ENCODE peak calls at places on chromosomes 6 and 20, in six cellular contexts. One of them, this sample, is unnamed.

GRCh38 chr20:1119128-1119505 is 715 bp downstream of the PSMF1 start:
- DNase-seq in SK-N-SH: no peak
- DNase-seq in GM12878: no peak
- DNase-seq in H1: no peak
- DNase-seq in K562: no peak
- DNase-seq in HepG2: peak; percentile 19
- DNase-seq in this sample: no peak

GRCh38 chr6:107219851-107220250 is 104.5 kb upstream of the BEND3 start:
- DNase-seq in SK-N-SH: no peak
- DNase-seq in GM12878: no peak
- DNase-seq in H1: no peak
- DNase-seq in K562: no peak
- DNase-seq in HepG2: no peak
- DNase-seq in this sample: no peak

GRCh38 chr6:136014454-136015421 is 163.2 kb downstream of the PDE7B start:
- DNase-seq in SK-N-SH: no peak
- DNase-seq in GM12878: no peak
- DNase-seq in H1: no peak
- DNase-seq in K562: no peak
- DNase-seq in HepG2: no peak
- DNase-seq in this sample: peak; percentile 60

GRCh38 chr6:135331002-135331401 is 149.9 kb downstream of the MYB start:
- DNase-seq in SK-N-SH: no peak
- DNase-seq in GM12878: peak; percentile 34
- DNase-seq in H1: no peak
- DNase-seq in K562: no peak
- DNase-seq in HepG2: no peak
- DNase-seq in this sample: no peak

GRCh38 chr6:116327803-116328527 is 42.8 kb upstream of the DSE start:
- DNase-seq in SK-N-SH: no peak
- DNase-seq in GM12878: no peak
- DNase-seq in H1: no peak
- DNase-seq in K562: no peak
- DNase-seq in HepG2: no peak
- DNase-seq in this sample: no peak

GRCh38 chr20:16939051-16939450 is 190.9 kb downstream of the OTOR start:
- DNase-seq in SK-N-SH: no peak
- DNase-seq in GM12878: no peak
- DNase-seq in H1: no peak
- DNase-seq in K562: no peak
- DNase-seq in HepG2: no peak
- DNase-seq in this sample: no peak

GRCh38 chr6:37155394-37156312 is 14.3 kb upstream of the PIM1 start:
- DNase-seq in SK-N-SH: no peak
- DNase-seq in GM12878: peak; percentile 97
- DNase-seq in H1: no peak
- DNase-seq in K562: peak; percentile 56
- DNase-seq in HepG2: no peak
- DNase-seq in this sample: no peak

GRCh38 chr20:50142812-50143211 is 10.7 kb downstream of the PEDS1 start:
- DNase-seq in SK-N-SH: no peak
- DNase-seq in GM12878: no peak
- DNase-seq in H1: no peak
- DNase-seq in K562: no peak
- DNase-seq in HepG2: no peak
- DNase-seq in this sample: no peak

GRCh38 chr20:10863337-10864060 is 189.7 kb upstream of the JAG1 start:
- DNase-seq in SK-N-SH: no peak
- DNase-seq in GM12878: no peak
- DNase-seq in H1: no peak
- DNase-seq in K562: no peak
- DNase-seq in HepG2: no peak
- DNase-seq in this sample: peak; percentile 57

GRCh38 chr6:144544266-144544830 is 259.2 kb downstream of the UTRN start:
- DNase-seq in SK-N-SH: no peak
- DNase-seq in GM12878: no peak
- DNase-seq in H1: no peak
- DNase-seq in K562: no peak
- DNase-seq in HepG2: no peak
- DNase-seq in this sample: no peak

GRCh38 chr6:61809004-61809595 is 476.9 kb downstream of the KHDRBS2 start:
- DNase-seq in SK-N-SH: peak; percentile 2
- DNase-seq in GM12878: no peak
- DNase-seq in H1: no peak
- DNase-seq in K562: no peak
- DNase-seq in HepG2: peak; percentile 45
- DNase-seq in this sample: no peak

GRCh38 chr6:3517350-3517749 is 60.5 kb upstream of the SLC22A23 start:
- DNase-seq in SK-N-SH: no peak
- DNase-seq in GM12878: no peak
- DNase-seq in H1: no peak
- DNase-seq in K562: no peak
- DNase-seq in HepG2: no peak
- DNase-seq in this sample: no peak

GRCh38 chr6:70280462-70280861 is 22.4 kb downstream of the COL9A1 start:
- DNase-seq in SK-N-SH: peak; percentile 11
- DNase-seq in GM12878: no peak
- DNase-seq in H1: peak; percentile 50
- DNase-seq in K562: no peak
- DNase-seq in HepG2: no peak
- DNase-seq in this sample: no peak

GRCh38 chr20:311603-312002 is 13.7 kb upstream of the SOX12 start:
- DNase-seq in SK-N-SH: no peak
- DNase-seq in GM12878: no peak
- DNase-seq in H1: no peak
- DNase-seq in K562: no peak
- DNase-seq in HepG2: no peak
- DNase-seq in this sample: no peak

GRCh38 chr6:75024796-75025195 is 181.1 kb downstream of the COL12A1 start:
- DNase-seq in SK-N-SH: no peak
- DNase-seq in GM12878: no peak
- DNase-seq in H1: no peak
- DNase-seq in K562: no peak
- DNase-seq in HepG2: no peak
- DNase-seq in this sample: no peak

GRCh38 chr20:40323411-40323810 is 365.6 kb downstream of the MAFB start:
- DNase-seq in SK-N-SH: no peak
- DNase-seq in GM12878: no peak
- DNase-seq in H1: no peak
- DNase-seq in K562: no peak
- DNase-seq in HepG2: no peak
- DNase-seq in this sample: no peak

GRCh38 chr6:32340242-32340641 is 31.5 kb downstream of the TSBP1 start:
- DNase-seq in SK-N-SH: no peak
- DNase-seq in GM12878: no peak
- DNase-seq in H1: no peak
- DNase-seq in K562: no peak
- DNase-seq in HepG2: no peak
- DNase-seq in this sample: no peak

GRCh38 chr6:143068001-143068400 is 7.3 kb downstream of the AIG1 start:
- DNase-seq in SK-N-SH: no peak
- DNase-seq in GM12878: no peak
- DNase-seq in H1: no peak
- DNase-seq in K562: no peak
- DNase-seq in HepG2: no peak
- DNase-seq in this sample: no peak

GRCh38 chr6:14921878-14922277 is 324.0 kb upstream of the JARID2 start:
- DNase-seq in SK-N-SH: no peak
- DNase-seq in GM12878: no peak
- DNase-seq in H1: no peak
- DNase-seq in K562: no peak
- DNase-seq in HepG2: no peak
- DNase-seq in this sample: no peak

GRCh38 chr6:124798942-124799496 is 163.2 kb upstream of the RNF217 start:
- DNase-seq in SK-N-SH: no peak
- DNase-seq in GM12878: no peak
- DNase-seq in H1: no peak
- DNase-seq in K562: no peak
- DNase-seq in HepG2: no peak
- DNase-seq in this sample: no peak

GRCh38 chr20:45337367-45338120 is 10.7 kb downstream of the SDC4 start:
- DNase-seq in SK-N-SH: no peak
- DNase-seq in GM12878: no peak
- DNase-seq in H1: peak; percentile 52
- DNase-seq in K562: peak; percentile 82
- DNase-seq in HepG2: peak; percentile 65
- DNase-seq in this sample: no peak

GRCh38 chr6:70474751-70475150 is 61.4 kb downstream of the FAM135A start:
- DNase-seq in SK-N-SH: no peak
- DNase-seq in GM12878: no peak
- DNase-seq in H1: no peak
- DNase-seq in K562: peak; percentile 12
- DNase-seq in HepG2: peak; percentile 4
- DNase-seq in this sample: no peak

GRCh38 chr6:56933650-56934049 is 21.3 kb upstream of the BEND6 start:
- DNase-seq in SK-N-SH: no peak
- DNase-seq in GM12878: no peak
- DNase-seq in H1: no peak
- DNase-seq in K562: no peak
- DNase-seq in HepG2: no peak
- DNase-seq in this sample: no peak

GRCh38 chr20:54257090-54257816 is 49.4 kb downstream of the PFDN4 start:
- DNase-seq in SK-N-SH: no peak
- DNase-seq in GM12878: no peak
- DNase-seq in H1: no peak
- DNase-seq in K562: no peak
- DNase-seq in HepG2: no peak
- DNase-seq in this sample: no peak

GRCh38 chr6:2353412-2354137 is 108.2 kb upstream of the GMDS start:
- DNase-seq in SK-N-SH: peak; percentile 58
- DNase-seq in GM12878: peak; percentile 8
- DNase-seq in H1: peak; percentile 76
- DNase-seq in K562: peak; percentile 61
- DNase-seq in HepG2: peak; percentile 79
- DNase-seq in this sample: peak; percentile 33

DNA sequence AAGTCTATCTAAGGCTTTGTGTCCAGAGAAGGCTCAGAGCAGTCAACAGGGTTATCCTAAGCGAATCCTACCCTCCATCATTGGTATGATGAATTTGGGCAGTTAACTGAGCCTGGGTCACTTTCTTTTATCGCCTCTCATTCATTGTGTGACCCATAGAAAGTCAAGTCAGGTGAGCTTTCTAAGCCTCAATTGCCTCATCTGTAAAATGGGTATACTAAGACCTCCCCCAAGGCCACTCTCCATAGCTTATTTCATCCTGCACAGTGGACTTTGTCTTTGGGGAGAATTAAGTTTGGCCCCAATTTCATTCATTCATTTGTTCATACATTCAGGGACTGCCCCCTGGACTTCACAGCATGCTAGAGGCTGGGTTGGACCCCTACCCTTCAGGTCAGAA is 110.5 kb downstream of the DHX35 start:
- DNase-seq in SK-N-SH: no peak
- DNase-seq in GM12878: no peak
- DNase-seq in H1: no peak
- DNase-seq in K562: no peak
- DNase-seq in HepG2: no peak
- DNase-seq in this sample: no peak
- TF ChIP-seq CHD2 in SK-N-SH: no peak
- TF ChIP-seq CHD2 in GM12878: no peak
- TF ChIP-seq CHD2 in H1: no peak
- TF ChIP-seq CHD2 in K562: no peak
- TF ChIP-seq CHD2 in HepG2: no peak
- TF ChIP-seq CHD2 in this sample: no peak

DNA sequence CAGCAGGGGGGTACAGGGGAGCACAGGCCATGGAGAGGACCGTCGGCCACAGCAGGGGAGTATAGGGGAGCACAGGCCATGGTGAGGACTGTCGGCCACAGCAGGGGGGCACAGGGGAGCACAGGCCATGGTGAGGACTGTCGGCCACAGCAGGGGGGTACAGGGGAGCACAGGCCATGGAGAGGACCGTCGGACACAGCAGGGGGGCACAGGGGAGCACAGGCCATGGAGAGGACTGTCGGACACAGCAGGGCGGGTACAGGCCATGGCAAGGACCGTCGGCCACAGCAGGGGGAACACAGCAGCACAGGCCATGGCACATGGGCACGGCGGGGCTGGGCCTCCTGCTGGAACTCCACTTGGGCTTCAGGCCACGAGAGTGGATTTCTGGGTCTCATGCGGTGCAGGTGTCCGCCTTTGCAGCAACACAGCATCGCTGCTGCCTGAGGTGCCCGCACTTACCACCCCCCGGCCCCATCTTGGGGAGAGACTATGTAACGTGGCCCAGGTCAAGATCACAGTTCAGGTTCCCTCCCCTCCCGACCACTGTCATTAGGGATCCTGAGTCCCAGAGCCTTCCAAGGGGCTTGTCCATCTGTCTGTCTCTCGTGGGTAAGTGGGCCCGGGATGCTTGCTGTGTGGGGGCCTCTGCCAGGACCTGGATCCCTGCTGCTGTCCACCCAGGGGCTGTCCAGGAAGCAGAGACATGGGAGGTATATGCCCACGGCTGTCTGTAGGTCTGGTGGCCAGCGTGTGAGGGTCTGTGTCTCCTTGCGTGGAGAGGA is 2.5 kb downstream of the NPBWR2 start:
- DNase-seq in SK-N-SH: no peak
- DNase-seq in GM12878: no peak
- DNase-seq in H1: peak; percentile 41
- DNase-seq in K562: no peak
- DNase-seq in HepG2: no peak
- DNase-seq in this sample: no peak
- TF ChIP-seq CHD2 in SK-N-SH: no peak
- TF ChIP-seq CHD2 in GM12878: no peak
- TF ChIP-seq CHD2 in H1: no peak
- TF ChIP-seq CHD2 in K562: no peak
- TF ChIP-seq CHD2 in HepG2: no peak
- TF ChIP-seq CHD2 in this sample: no peak

GRCh38 chr20:51660741-51661608 is 107.2 kb downstream of the ATP9A start:
- DNase-seq in SK-N-SH: peak; percentile 68
- DNase-seq in GM12878: no peak
- DNase-seq in H1: no peak
- DNase-seq in K562: no peak
- DNase-seq in HepG2: no peak
- DNase-seq in this sample: peak; percentile 31

GRCh38 chr20:51659491-51660050 is 108.6 kb downstream of the ATP9A start:
- DNase-seq in SK-N-SH: no peak
- DNase-seq in GM12878: no peak
- DNase-seq in H1: no peak
- DNase-seq in K562: no peak
- DNase-seq in HepG2: no peak
- DNase-seq in this sample: no peak

GRCh38 chr20:51665543-51666118 is 102.6 kb downstream of the ATP9A start:
- DNase-seq in SK-N-SH: no peak
- DNase-seq in GM12878: no peak
- DNase-seq in H1: no peak
- DNase-seq in K562: no peak
- DNase-seq in HepG2: no peak
- DNase-seq in this sample: no peak

GRCh38 chr20:51666126-51666525 is 102.1 kb downstream of the ATP9A start:
- DNase-seq in SK-N-SH: no peak
- DNase-seq in GM12878: no peak
- DNase-seq in H1: no peak
- DNase-seq in K562: no peak
- DNase-seq in HepG2: no peak
- DNase-seq in this sample: no peak

GRCh38 chr20:51661609-51662178 is 106.5 kb downstream of the ATP9A start:
- DNase-seq in SK-N-SH: no peak
- DNase-seq in GM12878: no peak
- DNase-seq in H1: no peak
- DNase-seq in K562: no peak
- DNase-seq in HepG2: peak; percentile 95
- DNase-seq in this sample: peak; percentile 68
- TF ChIP-seq CHD2 in SK-N-SH: no peak
- TF ChIP-seq CHD2 in GM12878: no peak
- TF ChIP-seq CHD2 in H1: no peak
- TF ChIP-seq CHD2 in K562: no peak
- TF ChIP-seq CHD2 in HepG2: no peak
- TF ChIP-seq CHD2 in this sample: no peak

GRCh38 chr20:7770578-7770977 is 169.7 kb downstream of the HAO1 start:
- DNase-seq in SK-N-SH: no peak
- DNase-seq in GM12878: peak; percentile 65
- DNase-seq in H1: no peak
- DNase-seq in K562: no peak
- DNase-seq in HepG2: no peak
- DNase-seq in this sample: no peak
- TF ChIP-seq CHD2 in SK-N-SH: no peak
- TF ChIP-seq CHD2 in GM12878: no peak
- TF ChIP-seq CHD2 in H1: no peak
- TF ChIP-seq CHD2 in K562: no peak
- TF ChIP-seq CHD2 in HepG2: no peak
- TF ChIP-seq CHD2 in this sample: no peak

This sample was measured in A549.